ENCODE peak calls at places on chromosomes 7 and 10, in nine cellular contexts. One of them, this sample, is unnamed.

GRCh38 chr7:104794154-104794553 is 219.9 kb upstream of the KMT2E start:
- DNase-seq in OCI-LY7: no peak
- DNase-seq in astrocyte of the spinal cord: no peak
- DNase-seq in mucosa of descending colon: no peak
- DNase-seq in adrenal gland: no peak
- DNase-seq in CD8-positive, alpha-beta memory T cell: no peak
- DNase-seq in cardiac muscle cell: no peak
- DNase-seq in PC-3: peak; percentile 42
- DNase-seq in psoas muscle: no peak
- DNase-seq in this sample: no peak

GRCh38 chr10:13924020-13924725 is 337.4 kb downstream of the PRPF18 start:
- DNase-seq in OCI-LY7: no peak
- DNase-seq in astrocyte of the spinal cord: peak; percentile 91
- DNase-seq in mucosa of descending colon: no peak
- DNase-seq in adrenal gland: no peak
- DNase-seq in CD8-positive, alpha-beta memory T cell: no peak
- DNase-seq in cardiac muscle cell: peak; percentile 80
- DNase-seq in PC-3: peak; percentile 68
- DNase-seq in psoas muscle: no peak
- DNase-seq in this sample: peak; percentile 85

GRCh38 chr7:99120503-99120902 is 23.4 kb downstream of the SMURF1 start:
- DNase-seq in OCI-LY7: no peak
- DNase-seq in astrocyte of the spinal cord: no peak
- DNase-seq in mucosa of descending colon: no peak
- DNase-seq in adrenal gland: no peak
- DNase-seq in CD8-positive, alpha-beta memory T cell: no peak
- DNase-seq in cardiac muscle cell: peak; percentile 64
- DNase-seq in PC-3: no peak
- DNase-seq in psoas muscle: no peak
- DNase-seq in this sample: no peak

GRCh38 chr10:50629495-50630122 is 5.9 kb upstream of the SGMS1 start:
- DNase-seq in OCI-LY7: no peak
- DNase-seq in astrocyte of the spinal cord: no peak
- DNase-seq in mucosa of descending colon: no peak
- DNase-seq in adrenal gland: no peak
- DNase-seq in CD8-positive, alpha-beta memory T cell: no peak
- DNase-seq in cardiac muscle cell: no peak
- DNase-seq in PC-3: no peak
- DNase-seq in psoas muscle: no peak
- DNase-seq in this sample: no peak

GRCh38 chr10:25682203-25682950 is 251.7 kb upstream of the MYO3A start:
- DNase-seq in OCI-LY7: no peak
- DNase-seq in astrocyte of the spinal cord: peak; percentile 41
- DNase-seq in mucosa of descending colon: peak; percentile 4
- DNase-seq in adrenal gland: peak; percentile 53
- DNase-seq in CD8-positive, alpha-beta memory T cell: no peak
- DNase-seq in cardiac muscle cell: peak; percentile 91
- DNase-seq in PC-3: no peak
- DNase-seq in psoas muscle: no peak
- DNase-seq in this sample: no peak

GRCh38 chr10:3107426-3107961 is 40.1 kb downstream of the PFKP start:
- DNase-seq in OCI-LY7: no peak
- DNase-seq in astrocyte of the spinal cord: peak; percentile 99
- DNase-seq in mucosa of descending colon: peak; percentile 23
- DNase-seq in adrenal gland: peak; percentile 94
- DNase-seq in CD8-positive, alpha-beta memory T cell: no peak
- DNase-seq in cardiac muscle cell: peak; percentile 84
- DNase-seq in PC-3: no peak
- DNase-seq in psoas muscle: peak; percentile 95
- DNase-seq in this sample: peak; percentile 97

GRCh38 chr7:45390180-45390579 is 184.0 kb upstream of the ADCY1 start:
- DNase-seq in OCI-LY7: no peak
- DNase-seq in astrocyte of the spinal cord: no peak
- DNase-seq in mucosa of descending colon: no peak
- DNase-seq in adrenal gland: no peak
- DNase-seq in CD8-positive, alpha-beta memory T cell: no peak
- DNase-seq in cardiac muscle cell: no peak
- DNase-seq in PC-3: no peak
- DNase-seq in psoas muscle: no peak
- DNase-seq in this sample: no peak

GRCh38 chr7:74655324-74655723 is 2.2 kb upstream of the GTF2I start:
- DNase-seq in OCI-LY7: no peak
- DNase-seq in astrocyte of the spinal cord: no peak
- DNase-seq in mucosa of descending colon: no peak
- DNase-seq in adrenal gland: no peak
- DNase-seq in CD8-positive, alpha-beta memory T cell: no peak
- DNase-seq in cardiac muscle cell: no peak
- DNase-seq in PC-3: no peak
- DNase-seq in psoas muscle: no peak
- DNase-seq in this sample: no peak

GRCh38 chr10:26463986-26464385 is 25.8 kb downstream of the APBB1IP start:
- DNase-seq in OCI-LY7: no peak
- DNase-seq in astrocyte of the spinal cord: no peak
- DNase-seq in mucosa of descending colon: no peak
- DNase-seq in adrenal gland: no peak
- DNase-seq in CD8-positive, alpha-beta memory T cell: no peak
- DNase-seq in cardiac muscle cell: no peak
- DNase-seq in PC-3: no peak
- DNase-seq in psoas muscle: no peak
- DNase-seq in this sample: no peak

GRCh38 chr10:123622381-123622780 is 43.8 kb upstream of the GPR26 start:
- DNase-seq in OCI-LY7: no peak
- DNase-seq in astrocyte of the spinal cord: no peak
- DNase-seq in mucosa of descending colon: no peak
- DNase-seq in adrenal gland: no peak
- DNase-seq in CD8-positive, alpha-beta memory T cell: no peak
- DNase-seq in cardiac muscle cell: no peak
- DNase-seq in PC-3: no peak
- DNase-seq in psoas muscle: no peak
- DNase-seq in this sample: no peak

GRCh38 chr7:33965116-33965827 is 59.9 kb downstream of the BMPER start:
- DNase-seq in OCI-LY7: no peak
- DNase-seq in astrocyte of the spinal cord: no peak
- DNase-seq in mucosa of descending colon: no peak
- DNase-seq in adrenal gland: no peak
- DNase-seq in CD8-positive, alpha-beta memory T cell: no peak
- DNase-seq in cardiac muscle cell: peak; percentile 89
- DNase-seq in PC-3: no peak
- DNase-seq in psoas muscle: no peak
- DNase-seq in this sample: peak; percentile 75

GRCh38 chr10:103890194-103890658 is 27.8 kb downstream of the STN1 start:
- DNase-seq in OCI-LY7: no peak
- DNase-seq in astrocyte of the spinal cord: no peak
- DNase-seq in mucosa of descending colon: peak; percentile 85
- DNase-seq in adrenal gland: peak; percentile 47
- DNase-seq in CD8-positive, alpha-beta memory T cell: no peak
- DNase-seq in cardiac muscle cell: no peak
- DNase-seq in PC-3: peak; percentile 93
- DNase-seq in psoas muscle: no peak
- DNase-seq in this sample: no peak

GRCh38 chr10:43137971-43138756 is at the start of gene CSGALNACT2:
- DNase-seq in OCI-LY7: peak; percentile 93
- DNase-seq in astrocyte of the spinal cord: peak; percentile 89
- DNase-seq in mucosa of descending colon: peak; percentile 92
- DNase-seq in adrenal gland: peak; percentile 84
- DNase-seq in CD8-positive, alpha-beta memory T cell: peak; percentile 80
- DNase-seq in cardiac muscle cell: peak; percentile 90
- DNase-seq in PC-3: peak; percentile 91
- DNase-seq in psoas muscle: peak; percentile 92
- DNase-seq in this sample: peak; percentile 50

GRCh38 chr7:130275826-130276291 is 9.2 kb downstream of the CPA2 start:
- DNase-seq in OCI-LY7: no peak
- DNase-seq in astrocyte of the spinal cord: no peak
- DNase-seq in mucosa of descending colon: no peak
- DNase-seq in adrenal gland: no peak
- DNase-seq in CD8-positive, alpha-beta memory T cell: no peak
- DNase-seq in cardiac muscle cell: no peak
- DNase-seq in PC-3: peak; percentile 25
- DNase-seq in psoas muscle: no peak
- DNase-seq in this sample: no peak

GRCh38 chr7:24609059-24609458 is 35.8 kb downstream of the PALS2 start:
- DNase-seq in OCI-LY7: no peak
- DNase-seq in astrocyte of the spinal cord: no peak
- DNase-seq in mucosa of descending colon: no peak
- DNase-seq in adrenal gland: no peak
- DNase-seq in CD8-positive, alpha-beta memory T cell: no peak
- DNase-seq in cardiac muscle cell: peak; percentile 13
- DNase-seq in PC-3: peak; percentile 19
- DNase-seq in psoas muscle: no peak
- DNase-seq in this sample: no peak

GRCh38 chr7:24611130-24611529 is 37.9 kb downstream of the PALS2 start:
- DNase-seq in OCI-LY7: peak; percentile 5
- DNase-seq in astrocyte of the spinal cord: no peak
- DNase-seq in mucosa of descending colon: no peak
- DNase-seq in adrenal gland: no peak
- DNase-seq in CD8-positive, alpha-beta memory T cell: no peak
- DNase-seq in cardiac muscle cell: no peak
- DNase-seq in PC-3: no peak
- DNase-seq in psoas muscle: no peak
- DNase-seq in this sample: no peak

GRCh38 chr7:24604640-24605039 is 31.4 kb downstream of the PALS2 start:
- DNase-seq in OCI-LY7: no peak
- DNase-seq in astrocyte of the spinal cord: no peak
- DNase-seq in mucosa of descending colon: no peak
- DNase-seq in adrenal gland: no peak
- DNase-seq in CD8-positive, alpha-beta memory T cell: no peak
- DNase-seq in cardiac muscle cell: no peak
- DNase-seq in PC-3: no peak
- DNase-seq in psoas muscle: no peak
- DNase-seq in this sample: no peak

GRCh38 chr7:24608504-24608903 is 35.3 kb downstream of the PALS2 start:
- DNase-seq in OCI-LY7: no peak
- DNase-seq in astrocyte of the spinal cord: no peak
- DNase-seq in mucosa of descending colon: no peak
- DNase-seq in adrenal gland: peak; percentile 23
- DNase-seq in CD8-positive, alpha-beta memory T cell: no peak
- DNase-seq in cardiac muscle cell: no peak
- DNase-seq in PC-3: no peak
- DNase-seq in psoas muscle: no peak
- DNase-seq in this sample: no peak

DNA sequence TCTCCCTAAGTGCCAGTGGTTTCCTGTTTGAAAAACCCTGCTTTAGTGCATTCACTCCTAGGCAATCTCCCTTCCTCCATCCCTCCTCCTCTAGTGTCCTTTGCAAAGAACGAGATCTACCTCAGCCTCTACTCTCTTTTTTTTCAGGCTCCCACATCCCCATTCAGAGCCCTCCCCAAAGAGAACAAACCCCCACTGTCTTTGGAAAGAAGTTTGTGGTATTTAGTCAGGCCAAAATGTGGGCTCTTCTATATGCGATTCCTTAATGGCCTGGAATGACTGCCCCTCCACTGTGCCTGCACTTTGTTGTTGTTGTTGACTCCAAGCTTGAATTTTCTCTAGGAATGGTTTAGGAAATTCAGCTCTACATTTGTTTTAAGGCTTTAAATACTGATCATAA is 36.3 kb downstream of the PALS2 start:
- DNase-seq in OCI-LY7: no peak
- DNase-seq in astrocyte of the spinal cord: no peak
- DNase-seq in mucosa of descending colon: no peak
- DNase-seq in adrenal gland: no peak
- DNase-seq in CD8-positive, alpha-beta memory T cell: no peak
- DNase-seq in cardiac muscle cell: no peak
- DNase-seq in PC-3: no peak
- DNase-seq in psoas muscle: no peak
- DNase-seq in this sample: no peak
- H3K4me3 ChIP-seq in OCI-LY7: no peak overlapping the region
- H3K4me3 ChIP-seq in astrocyte of the spinal cord: no peak overlapping the region
- H3K4me3 ChIP-seq in mucosa of descending colon: no peak overlapping the region
- H3K4me3 ChIP-seq in adrenal gland: no peak overlapping the region
- H3K4me3 ChIP-seq in CD8-positive, alpha-beta memory T cell: no peak overlapping the region
- H3K4me3 ChIP-seq in cardiac muscle cell: no peak overlapping the region
- H3K4me3 ChIP-seq in PC-3: no peak overlapping the region
- H3K4me3 ChIP-seq in psoas muscle: no peak overlapping the region
- H3K4me3 ChIP-seq in this sample: no peak overlapping the region

GRCh38 chr10:97623277-97623676 is 10.0 kb downstream of the MORN4 start:
- DNase-seq in OCI-LY7: no peak
- DNase-seq in astrocyte of the spinal cord: no peak
- DNase-seq in mucosa of descending colon: no peak
- DNase-seq in adrenal gland: no peak
- DNase-seq in CD8-positive, alpha-beta memory T cell: no peak
- DNase-seq in cardiac muscle cell: no peak
- DNase-seq in PC-3: no peak
- DNase-seq in psoas muscle: no peak
- DNase-seq in this sample: no peak

GRCh38 chr10:97618285-97618684 is 15.0 kb downstream of the MORN4 start:
- DNase-seq in OCI-LY7: no peak
- DNase-seq in astrocyte of the spinal cord: no peak
- DNase-seq in mucosa of descending colon: no peak
- DNase-seq in adrenal gland: no peak
- DNase-seq in CD8-positive, alpha-beta memory T cell: no peak
- DNase-seq in cardiac muscle cell: no peak
- DNase-seq in PC-3: no peak
- DNase-seq in psoas muscle: no peak
- DNase-seq in this sample: no peak

GRCh38 chr10:97618733-97619132 is 14.6 kb downstream of the MORN4 start:
- DNase-seq in OCI-LY7: no peak
- DNase-seq in astrocyte of the spinal cord: no peak
- DNase-seq in mucosa of descending colon: no peak
- DNase-seq in adrenal gland: no peak
- DNase-seq in CD8-positive, alpha-beta memory T cell: no peak
- DNase-seq in cardiac muscle cell: no peak
- DNase-seq in PC-3: no peak
- DNase-seq in psoas muscle: no peak
- DNase-seq in this sample: no peak
- H3K4me3 ChIP-seq in OCI-LY7: no peak overlapping the region
- H3K4me3 ChIP-seq in astrocyte of the spinal cord: no peak overlapping the region
- H3K4me3 ChIP-seq in mucosa of descending colon: no peak overlapping the region
- H3K4me3 ChIP-seq in adrenal gland: no peak overlapping the region
- H3K4me3 ChIP-seq in CD8-positive, alpha-beta memory T cell: no peak overlapping the region
- H3K4me3 ChIP-seq in cardiac muscle cell: no peak overlapping the region
- H3K4me3 ChIP-seq in PC-3: no peak overlapping the region
- H3K4me3 ChIP-seq in psoas muscle: no peak overlapping the region
- H3K4me3 ChIP-seq in this sample: no peak overlapping the region

GRCh38 chr10:83995932-83996331 is 143.4 kb upstream of the GHITM start:
- DNase-seq in OCI-LY7: no peak
- DNase-seq in astrocyte of the spinal cord: no peak
- DNase-seq in mucosa of descending colon: no peak
- DNase-seq in adrenal gland: no peak
- DNase-seq in CD8-positive, alpha-beta memory T cell: no peak
- DNase-seq in cardiac muscle cell: no peak
- DNase-seq in PC-3: no peak
- DNase-seq in psoas muscle: no peak
- DNase-seq in this sample: no peak
- H3K4me3 ChIP-seq in OCI-LY7: no peak overlapping the region
- H3K4me3 ChIP-seq in astrocyte of the spinal cord: no peak overlapping the region
- H3K4me3 ChIP-seq in mucosa of descending colon: no peak overlapping the region
- H3K4me3 ChIP-seq in adrenal gland: no peak overlapping the region
- H3K4me3 ChIP-seq in CD8-positive, alpha-beta memory T cell: no peak overlapping the region
- H3K4me3 ChIP-seq in cardiac muscle cell: no peak overlapping the region
- H3K4me3 ChIP-seq in PC-3: no peak overlapping the region
- H3K4me3 ChIP-seq in psoas muscle: no peak overlapping the region
- H3K4me3 ChIP-seq in this sample: no peak overlapping the region

DNA sequence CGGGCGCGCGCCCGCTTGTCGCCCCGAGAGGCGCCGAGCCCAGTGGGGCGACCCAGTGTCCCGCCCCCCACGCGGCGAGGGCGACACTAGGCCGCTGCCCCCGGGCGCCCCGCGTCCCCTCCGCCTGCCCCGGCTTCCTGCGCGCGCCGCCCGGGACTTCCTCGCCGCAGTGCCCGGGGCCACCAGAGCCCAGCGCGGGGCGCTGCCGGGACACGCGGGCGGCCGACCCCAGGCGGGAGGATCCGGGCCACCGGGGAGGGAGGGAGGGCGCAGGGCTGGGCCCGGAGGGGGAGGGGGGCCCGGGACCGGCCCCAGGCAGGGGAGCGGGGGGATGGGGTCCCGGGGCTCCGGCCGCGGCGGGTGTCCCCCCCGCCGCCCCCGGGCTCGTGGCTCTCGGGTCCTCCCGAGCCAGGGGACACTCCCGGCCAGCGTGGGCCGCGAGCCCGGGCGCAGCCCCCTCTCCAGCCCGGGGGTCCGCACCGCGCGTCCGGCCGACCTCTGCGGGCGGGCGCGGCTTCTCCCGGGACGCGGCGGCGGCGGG is 435 bp upstream of the PWWP2B start:
- DNase-seq in OCI-LY7: peak; percentile 57
- DNase-seq in astrocyte of the spinal cord: no peak
- DNase-seq in mucosa of descending colon: peak; percentile 61
- DNase-seq in adrenal gland: peak; percentile 76
- DNase-seq in CD8-positive, alpha-beta memory T cell: peak; percentile 67
- DNase-seq in cardiac muscle cell: peak; percentile 56
- DNase-seq in PC-3: peak; percentile 45
- DNase-seq in psoas muscle: peak; percentile 89
- DNase-seq in this sample: no peak
- H3K4me3 ChIP-seq in OCI-LY7: peak overlapping the region; percentile 47
- H3K4me3 ChIP-seq in astrocyte of the spinal cord: peak overlapping the region; percentile 27
- H3K4me3 ChIP-seq in mucosa of descending colon: peak overlapping the region; percentile 77
- H3K4me3 ChIP-seq in adrenal gland: no peak overlapping the region
- H3K4me3 ChIP-seq in CD8-positive, alpha-beta memory T cell: no peak overlapping the region
- H3K4me3 ChIP-seq in cardiac muscle cell: peak overlapping the region; percentile 62
- H3K4me3 ChIP-seq in PC-3: peak overlapping the region; percentile 55
- H3K4me3 ChIP-seq in psoas muscle: peak overlapping the region; percentile 75
- H3K4me3 ChIP-seq in this sample: peak overlapping the region; percentile 41

This sample was measured in skeletal muscle cell.